ENCODE peak calls at places on chromosomes 1 and 21, in six cellular contexts. U, J, I, B, V and F are unnamed samples.

GRCh38 chr1:96722161-96722908 is 751 bp downstream of the PTBP2 start:
- DNase-seq in V (peak), U (peak), I (peak), J (no peak), B (peak), F (peak)

GRCh38 chr1:154808261-154808908 is 61.7 kb downstream of the KCNN3 start:
- DNase-seq in V (no peak), J (no peak), U (no peak), I (no peak), B (no peak), F (no peak)

GRCh38 chr1:155134858-155135415 is 715 bp upstream of the SLC50A1 start:
- DNase-seq in I (peak), U (peak), V (peak), B (peak), J (no peak), F (peak)

GRCh38 chr1:111618953-111619634 is 495 bp upstream of the RAP1A start:
- DNase-seq in V (peak), J (no peak), I (no peak), B (no peak), U (no peak), F (no peak)

GRCh38 chr1:204323887-204324286 is 35.8 kb downstream of the PLEKHA6 start:
- DNase-seq in V (no peak), J (no peak), B (no peak), U (no peak), I (no peak), F (no peak)

GRCh38 chr1:54791880-54792522 is 9.1 kb downstream of the TTC22 start:
- DNase-seq in V (no peak), B (peak), J (no peak), U (peak), I (peak), F (peak)

GRCh38 chr1:78358145-78358544 is 132.6 kb upstream of the PTGFR start:
- DNase-seq in I (no peak), U (no peak), B (no peak), V (no peak), J (no peak), F (no peak)

GRCh38 chr1:18407166-18408045 is 73.3 kb upstream of the KLHDC7A start:
- DNase-seq in B (no peak), I (no peak), V (no peak), J (no peak), U (no peak), F (no peak)

GRCh38 chr1:11540773-11541160 is 61.8 kb downstream of the DISP3 start:
- DNase-seq in J (no peak), U (no peak), V (no peak), B (no peak), I (no peak), F (no peak)

GRCh38 chr1:149849947-149850360 is 49.4 kb upstream of the BOLA1 start:
- DNase-seq in B (no peak), U (no peak), J (no peak), I (peak), V (no peak), F (no peak)

GRCh38 chr21:34276711-34277425 is 86.9 kb upstream of the KCNE2 start:
- DNase-seq in I (no peak), B (no peak), V (no peak), J (no peak), U (no peak), F (peak)

GRCh38 chr1:21946836-21947587 is 9.9 kb upstream of the HSPG2 start:
- DNase-seq in V (no peak), U (no peak), J (no peak), B (peak), I (peak), F (no peak)

GRCh38 chr1:150973826-150974579 is 632 bp downstream of the CERS2 start:
- DNase-seq in B (peak), J (peak), V (peak), I (peak), U (peak), F (peak)

GRCh38 chr1:54459714-54460113 is 53.5 kb upstream of the SSBP3 start:
- DNase-seq in V (no peak), U (no peak), I (no peak), J (no peak), B (peak), F (no peak)

GRCh38 chr1:244968431-244968830 is 104.1 kb upstream of the HNRNPU start:
- DNase-seq in B (no peak), I (peak), U (no peak), J (no peak), V (no peak), F (no peak)

GRCh38 chr1:61403863-61404615 is 320.9 kb downstream of the TM2D1 start:
- DNase-seq in B (no peak), U (peak), J (no peak), V (no peak), I (no peak), F (no peak)

GRCh38 chr21:37164742-37165141 is 91.7 kb downstream of the TTC3 start:
- DNase-seq in B (peak), V (no peak), U (no peak), J (no peak), I (no peak), F (no peak)